ENCODE peak calls at places on chromosomes 11 and 22, in nine cellular contexts. K is astrocyte of the spinal cord, M is astrocyte of the cerebellum, H is neural progenitor cell, S is GM13976, V is PC-3, U is LNCaP clone FGC, Y is GM23338, Z is left ventricle myocardium inferior. R is an unnamed sample.

GRCh38 chr11:3123761-3124733 is 41.1 kb downstream of the OSBPL5 start:
- DNase-seq in H (no peak), M (peak), S (no peak), Y (no peak), K (peak), U (peak), Z (peak), V (peak), R (no peak)

GRCh38 chr11:62996271-62996670 is 11.5 kb upstream of the SLC22A6 start:
- DNase-seq in Z (no peak), M (no peak), H (no peak), S (no peak), Y (no peak), V (no peak), K (no peak), U (no peak), R (no peak)

GRCh38 chr11:132551011-132551410 is 981.3 kb downstream of the OPCML start:
- DNase-seq in Z (no peak), K (no peak), U (no peak), M (no peak), Y (no peak), V (no peak), H (no peak), S (no peak), R (no peak)

GRCh38 chr11:124543554-124543953 is at the start of gene OR8B12:
- DNase-seq in S (no peak), V (no peak), H (no peak), K (no peak), M (no peak), Z (no peak), U (no peak), Y (no peak), R (no peak)

GRCh38 chr11:33000181-33000580 is 15.5 kb upstream of the DEPDC7 start:
- DNase-seq in U (no peak), V (peak), M (peak), Z (no peak), H (no peak), S (no peak), Y (no peak), K (peak), R (no peak)

GRCh38 chr11:30552839-30553238 is 33.3 kb downstream of the MPPED2 start:
- DNase-seq in S (no peak), Y (no peak), Z (no peak), K (no peak), U (no peak), H (no peak), M (no peak), V (no peak), R (no peak)

GRCh38 chr11:73538381-73538872 is 59.5 kb downstream of the FAM168A start:
- DNase-seq in M (no peak), Z (no peak), U (no peak), Y (peak), H (peak), K (no peak), V (no peak), S (peak), R (peak)

GRCh38 chr11:3227568-3228444 is 4.4 kb downstream of the MRGPRE start:
- DNase-seq in K (no peak), V (no peak), Z (no peak), S (no peak), Y (no peak), H (no peak), U (no peak), M (no peak), R (no peak)

GRCh38 chr11:27055065-27055682 is 14.6 kb downstream of the BBOX1 start:
- DNase-seq in V (peak), H (no peak), U (no peak), K (peak), S (no peak), M (peak), Y (no peak), Z (no peak), R (no peak)

GRCh38 chr11:119369035-119369925 is 12.2 kb downstream of the USP2 start:
- DNase-seq in U (no peak), K (no peak), V (no peak), H (no peak), M (no peak), S (no peak), Y (no peak), Z (peak), R (no peak)

GRCh38 chr11:117426297-117426685 is 98.6 kb downstream of the CEP164 start:
- DNase-seq in K (peak), U (no peak), S (peak), Y (peak), H (peak), V (peak), M (peak), Z (peak), R (peak)

GRCh38 chr22:49062155-49063039 is 765.3 kb downstream of the BRD1 start:
- DNase-seq in K (no peak), S (no peak), U (no peak), Z (no peak), H (no peak), M (no peak), Y (no peak), V (no peak), R (no peak)

GRCh38 chr11:112470355-112470754 is 209.7 kb upstream of the PLET1 start:
- DNase-seq in Z (no peak), Y (no peak), V (peak), H (no peak), M (no peak), K (no peak), S (no peak), U (no peak), R (no peak)

GRCh38 chr11:10845589-10845988 is 12.3 kb downstream of the ZBED5 start:
- DNase-seq in K (no peak), Y (no peak), M (no peak), U (no peak), Z (no peak), H (no peak), S (no peak), V (no peak), R (no peak)

GRCh38 chr11:114399903-114400221 is 449 bp downstream of the C11orf71 start:
- DNase-seq in S (no peak), K (no peak), H (peak), U (no peak), V (no peak), M (no peak), Z (no peak), Y (peak), R (no peak)

GRCh38 chr22:30308518-30309230 is 18.1 kb downstream of the TBC1D10A start:
- DNase-seq in K (no peak), H (no peak), V (no peak), M (no peak), S (peak), U (no peak), Z (no peak), Y (no peak), R (peak)

GRCh38 chr11:104581246-104581980 is 316.8 kb downstream of the CASP12 start:
- DNase-seq in Z (no peak), U (no peak), S (no peak), H (peak), M (no peak), K (peak), V (peak), Y (peak), R (no peak)

GRCh38 chr11:49995559-49995958 is 13.2 kb upstream of the OR4C12 start:
- DNase-seq in K (no peak), M (no peak), H (peak), Y (peak), U (peak), V (peak), S (no peak), Z (no peak), R (no peak)

GRCh38 chr22:46102752-46103151 is 47.6 kb upstream of the PPARA start:
- DNase-seq in U (no peak), Z (no peak), H (no peak), M (no peak), V (no peak), Y (no peak), K (no peak), S (no peak), R (no peak)

GRCh38 chr11:72793452-72794367 is at the start of gene STARD10:
- DNase-seq in S (peak), M (peak), K (peak), Z (peak), Y (peak), V (peak), H (peak), U (peak), R (peak)

GRCh38 chr22:47168900-47169800 is 406.7 kb downstream of the TBC1D22A start:
- DNase-seq in U (no peak), S (no peak), Y (peak), Z (no peak), K (no peak), M (no peak), H (peak), V (peak), R (no peak)

GRCh38 chr11:106880121-106880520 is 138.2 kb downstream of the GUCY1A2 start:
- DNase-seq in K (no peak), Y (peak), Z (no peak), U (no peak), V (no peak), S (no peak), M (no peak), H (peak), R (no peak)

GRCh38 chr22:43205748-43206514 is 19.0 kb upstream of the TTLL12 start:
- DNase-seq in U (no peak), S (no peak), Z (no peak), H (no peak), M (no peak), Y (no peak), V (no peak), K (no peak), R (no peak)

DNA sequence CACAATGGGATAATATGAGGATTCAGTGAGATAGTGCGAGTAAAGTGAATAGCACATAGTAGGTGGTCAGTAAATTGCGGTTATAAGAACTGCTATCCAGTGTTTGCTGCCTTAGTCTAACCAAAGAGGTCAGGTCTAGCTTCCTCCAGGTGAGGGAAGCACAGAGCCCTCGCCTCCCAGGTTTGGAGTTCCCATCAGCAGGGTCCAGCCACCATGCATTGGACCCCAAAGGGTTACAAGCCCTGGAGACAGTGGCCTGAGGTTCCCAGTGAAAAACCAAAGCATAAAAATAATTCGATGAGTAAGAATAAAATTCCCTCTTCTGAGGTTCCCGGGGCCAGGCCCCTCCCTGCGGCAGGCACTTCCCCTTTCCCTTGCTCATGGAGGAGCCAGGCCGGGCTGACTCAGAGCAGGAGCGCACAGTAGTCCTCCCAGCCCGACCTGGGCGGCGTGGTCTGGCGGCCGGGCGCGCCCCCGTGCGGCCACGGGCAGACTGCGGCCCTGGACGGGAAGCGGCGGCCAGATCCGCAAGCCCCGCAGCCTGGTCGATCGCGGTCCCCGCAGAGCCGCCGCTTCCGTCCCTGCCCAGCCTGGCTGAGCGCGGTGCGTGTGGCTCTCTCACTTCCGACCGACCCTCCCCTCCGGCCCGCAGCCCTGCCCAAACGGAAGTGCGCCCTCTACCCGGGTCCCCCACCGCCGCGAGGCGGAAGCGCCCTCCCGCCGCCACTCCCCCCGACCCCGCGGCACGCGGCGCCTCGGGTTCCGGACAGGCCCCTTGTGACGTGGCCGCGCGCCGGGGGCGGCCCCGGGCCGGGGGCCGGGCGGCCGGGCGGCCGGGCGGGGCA is at the start of gene SLC39A13:
- DNase-seq in U (peak), M (peak), V (peak), S (peak), K (peak), H (peak), Y (peak), Z (peak), R (peak)
- TF ChIP-seq CTCF in U (peak), M (peak), V (peak), S (peak), K (peak), H (peak), Y (peak), Z (peak), R (peak)

DNA sequence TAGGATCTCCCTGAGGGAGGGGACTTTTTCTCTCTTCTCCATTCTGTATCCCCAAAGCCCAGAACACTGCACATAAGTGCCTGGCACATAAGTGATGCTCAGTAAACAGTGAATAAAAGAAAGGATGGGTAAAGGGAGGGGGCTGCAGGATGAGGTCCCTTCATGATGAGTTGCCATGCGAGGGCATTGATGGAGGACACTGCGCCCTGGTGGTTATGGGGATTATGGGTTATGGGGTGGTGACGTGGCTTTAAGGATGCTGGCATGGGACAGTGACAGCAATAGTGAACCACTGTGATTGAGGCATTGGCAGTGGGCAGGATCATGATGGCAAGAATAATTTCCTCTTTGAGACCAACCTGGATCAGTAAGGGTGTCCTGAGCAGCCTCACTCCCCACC is 43.9 kb upstream of the LRRC32 start:
- DNase-seq in K (no peak), Y (no peak), U (no peak), M (no peak), V (no peak), H (no peak), S (no peak), Z (no peak), R (no peak)
- TF ChIP-seq CTCF in K (no peak), Y (peak), U (no peak), M (no peak), V (peak), H (peak), S (no peak), Z (no peak), R (no peak)

GRCh38 chr11:85946221-85946620 is 91.0 kb downstream of the CCDC83 start:
- DNase-seq in Y (no peak), S (no peak), Z (no peak), V (peak), H (no peak), M (no peak), U (no peak), K (no peak), R (no peak)
- TF ChIP-seq CTCF in Y (no peak), S (no peak), Z (no peak), V (no peak), H (no peak), M (no peak), U (peak), K (no peak), R (no peak)

DNA sequence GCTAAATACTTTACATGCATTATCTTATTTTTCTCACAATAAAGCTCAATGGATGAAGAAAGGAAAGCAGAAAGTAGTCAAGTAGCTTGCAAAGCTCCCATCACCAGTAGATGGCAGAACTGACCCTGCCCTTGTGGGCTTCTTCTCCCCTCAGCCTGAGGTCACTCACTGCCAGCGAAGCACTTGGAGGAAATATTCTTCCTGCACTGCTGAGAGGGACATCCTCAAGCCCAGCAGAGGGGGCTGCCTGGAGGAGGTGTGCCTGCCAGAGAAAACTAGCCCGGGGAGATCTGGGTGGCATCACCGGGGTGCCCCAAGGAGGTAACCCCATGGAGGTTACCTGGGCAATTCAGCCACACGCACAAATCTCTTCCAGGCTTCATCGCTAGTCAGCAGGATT is 6.6 kb downstream of the APOL4 start:
- DNase-seq in M (peak), Z (peak), S (peak), K (peak), V (peak), U (no peak), H (peak), Y (peak), R (peak)
- TF ChIP-seq CTCF in M (peak), Z (peak), S (peak), K (peak), V (peak), U (peak), H (peak), Y (peak), R (peak)